ENCODE peak calls at places on chromosomes 11 and 22, in seven cellular contexts. Y is GM10248, M is fibroblast of the aortic adventitia, F is nephron progenitor cell, L is prostate gland, D is brain microvascular endothelial cell, W is cardiac muscle cell. N is an unnamed sample.

GRCh38 chr11:898540-899190 is 11.9 kb downstream of the CHID1 start:
- DNase-seq in L (no peak), M (peak), F (peak), Y (no peak), D (no peak), W (peak), N (no peak)

GRCh38 chr22:39215070-39215396 is 29.7 kb downstream of the PDGFB start:
- DNase-seq in D (no peak), Y (no peak), L (no peak), F (no peak), M (no peak), W (no peak), N (no peak)

GRCh38 chr11:111440416-111441205 is 61.5 kb upstream of the POU2AF1 start:
- DNase-seq in L (no peak), Y (no peak), D (no peak), F (no peak), W (no peak), M (no peak), N (no peak)

GRCh38 chr22:40477683-40478348 is 107.4 kb downstream of the SGSM3 start:
- DNase-seq in W (no peak), L (no peak), F (no peak), M (no peak), D (no peak), Y (no peak), N (no peak)

GRCh38 chr22:42156121-42156520 is 25.5 kb upstream of the CYP2D6 start:
- DNase-seq in W (no peak), F (no peak), Y (no peak), M (no peak), D (no peak), L (no peak), N (no peak)

GRCh38 chr11:104435498-104435897 is 271.6 kb upstream of the PDGFD start:
- DNase-seq in W (no peak), Y (no peak), M (no peak), F (no peak), D (no peak), L (no peak), N (no peak)

GRCh38 chr11:65448418-65449196 is 26.0 kb downstream of the NEAT1 start:
- DNase-seq in L (no peak), W (peak), M (no peak), Y (no peak), F (no peak), D (peak), N (peak)

GRCh38 chr11:83124631-83125424 is 32.1 kb upstream of the PCF11 start:
- DNase-seq in M (no peak), D (no peak), L (no peak), F (no peak), Y (no peak), W (no peak), N (no peak)

GRCh38 chr11:122253541-122254317 is 137.7 kb upstream of the BLID start:
- DNase-seq in Y (no peak), W (peak), M (peak), D (no peak), L (no peak), F (no peak), N (peak)

GRCh38 chr11:12818333-12819015 is 144.3 kb downstream of the TEAD1 start:
- DNase-seq in W (peak), D (no peak), L (no peak), M (peak), F (no peak), Y (no peak), N (no peak)

GRCh38 chr11:116072776-116073175 is 568.6 kb upstream of the CADM1 start:
- DNase-seq in W (no peak), L (no peak), F (peak), D (no peak), M (no peak), Y (peak), N (peak)

GRCh38 chr11:15059132-15059531 is 14.3 kb upstream of the CALCB start:
- DNase-seq in W (no peak), F (no peak), M (no peak), L (no peak), D (no peak), Y (no peak), N (no peak)

GRCh38 chr11:60870733-60871377 is 3.5 kb downstream of the ZP1 start:
- DNase-seq in L (no peak), M (no peak), F (no peak), Y (no peak), D (no peak), W (no peak), N (no peak)

GRCh38 chr11:27716850-27717249 is 16.6 kb upstream of the BDNF start:
- DNase-seq in F (no peak), D (no peak), W (peak), M (peak), L (no peak), Y (no peak), N (no peak)

GRCh38 chr11:8826145-8826786 is 84.7 kb upstream of the AKIP1 start:
- DNase-seq in M (peak), W (peak), F (peak), D (peak), L (no peak), Y (no peak), N (peak)

GRCh38 chr22:49646876-49647275 is 180.8 kb downstream of the BRD1 start:
- DNase-seq in L (no peak), F (no peak), D (no peak), W (no peak), M (no peak), Y (no peak), N (no peak)

GRCh38 chr22:31738566-31738965 is 11.4 kb downstream of the PRR14L start:
- DNase-seq in F (no peak), L (no peak), W (peak), D (no peak), M (peak), Y (no peak), N (no peak)

GRCh38 chr11:95547186-95547585 is 242.4 kb downstream of the FAM76B start:
- DNase-seq in W (no peak), L (no peak), D (no peak), M (no peak), F (no peak), Y (no peak), N (no peak)

GRCh38 chr22:50086526-50086925 is 1.3 kb upstream of the MLC1 start:
- DNase-seq in W (peak), Y (no peak), D (peak), M (peak), L (no peak), F (no peak), N (no peak)

GRCh38 chr11:113176561-113176960 is 137.8 kb upstream of the TTC12 start:
- DNase-seq in F (no peak), M (peak), W (peak), D (no peak), L (no peak), Y (no peak), N (no peak)

GRCh38 chr11:3126207-3126865 is 38.8 kb downstream of the OSBPL5 start:
- DNase-seq in F (peak), W (no peak), L (peak), D (no peak), Y (no peak), M (no peak), N (no peak)

GRCh38 chr11:125063429-125064043 is 431 bp downstream of the SLC37A2 start:
- DNase-seq in W (no peak), Y (peak), F (peak), L (no peak), M (no peak), D (no peak), N (no peak)

GRCh38 chr11:44998051-44998450 is 47.4 kb upstream of the TP53I11 start:
- DNase-seq in W (no peak), D (no peak), Y (no peak), M (no peak), L (no peak), F (no peak), N (no peak)

GRCh38 chr11:27720277-27720830 is 20.1 kb upstream of the BDNF start:
- DNase-seq in Y (peak), W (peak), F (peak), M (peak), D (peak), L (no peak), N (peak)

GRCh38 chr11:116793476-116794096 is 1.9 kb upstream of the APOA5 start:
- DNase-seq in L (no peak), D (no peak), W (peak), F (no peak), M (no peak), Y (no peak), N (no peak)

GRCh38 chr11:17828311-17828751 is 93.8 kb downstream of the KCNC1 start:
- DNase-seq in W (peak), Y (no peak), L (no peak), M (peak), D (no peak), F (no peak), N (peak)

GRCh38 chr22:36160499-36160942 is at the start of gene APOL3:
- DNase-seq in F (no peak), W (peak), Y (peak), M (peak), L (peak), D (peak), N (no peak)

GRCh38 chr11:7251836-7252682 is at the start of gene SYT9:
- DNase-seq in M (peak), F (peak), W (peak), D (peak), L (peak), Y (peak), N (peak)

GRCh38 chr11:44977493-44977984 is 26.9 kb upstream of the TP53I11 start:
- DNase-seq in L (peak), F (no peak), D (no peak), M (no peak), W (peak), Y (no peak), N (no peak)

GRCh38 chr11:131370901-131371790 is 731 bp downstream of the NTM start:
- DNase-seq in L (no peak), M (no peak), W (no peak), F (no peak), D (no peak), Y (no peak), N (no peak)

GRCh38 chr11:12189543-12190235 is 79.3 kb downstream of the MICAL2 start:
- DNase-seq in Y (no peak), W (no peak), F (no peak), D (no peak), M (no peak), L (peak), N (no peak)

GRCh38 chr11:126992065-126992803 is 8.3 kb downstream of the KIRREL3 start:
- DNase-seq in W (peak), D (peak), L (no peak), Y (no peak), F (no peak), M (peak), N (no peak)

GRCh38 chr11:126991596-126991995 is 9.0 kb downstream of the KIRREL3 start:
- DNase-seq in M (peak), D (no peak), Y (no peak), L (no peak), F (no peak), W (peak), N (no peak)

GRCh38 chr11:126990716-126991480 is 9.7 kb downstream of the KIRREL3 start:
- DNase-seq in F (no peak), M (peak), Y (no peak), L (no peak), D (no peak), W (no peak), N (no peak)

GRCh38 chr11:126989942-126990715 is 10.4 kb downstream of the KIRREL3 start:
- DNase-seq in W (peak), Y (peak), F (peak), D (peak), L (peak), M (peak), N (peak)

GRCh38 chr11:126988655-126989054 is 11.9 kb downstream of the KIRREL3 start:
- DNase-seq in F (no peak), Y (no peak), W (no peak), L (no peak), D (no peak), M (no peak), N (no peak)
- TF ChIP-seq CTCF in F (no peak), Y (no peak), W (no peak), L (no peak), D (no peak), M (no peak), N (no peak)

GRCh38 chr11:64161037-64161436 is 4.9 kb downstream of the MACROD1 start:
- DNase-seq in L (no peak), Y (no peak), D (no peak), F (no peak), W (no peak), M (no peak), N (no peak)

GRCh38 chr11:64163951-64164350 is 2.0 kb downstream of the MACROD1 start:
- DNase-seq in L (no peak), F (no peak), M (no peak), D (no peak), Y (no peak), W (no peak), N (no peak)

GRCh38 chr11:64165842-64166635 is at the start of gene MACROD1:
- DNase-seq in Y (peak), D (peak), W (peak), M (peak), F (peak), L (peak), N (peak)

GRCh38 chr11:64164392-64165312 is 1.3 kb downstream of the MACROD1 start:
- DNase-seq in F (peak), Y (no peak), D (no peak), W (no peak), L (peak), M (no peak), N (no peak)

GRCh38 chr11:64165482-64165841 is 451 bp downstream of the MACROD1 start:
- DNase-seq in F (peak), D (no peak), Y (no peak), M (no peak), L (no peak), W (no peak), N (peak)
- TF ChIP-seq CTCF in F (no peak), D (no peak), Y (peak), M (no peak), L (no peak), W (no peak), N (peak)

DNA sequence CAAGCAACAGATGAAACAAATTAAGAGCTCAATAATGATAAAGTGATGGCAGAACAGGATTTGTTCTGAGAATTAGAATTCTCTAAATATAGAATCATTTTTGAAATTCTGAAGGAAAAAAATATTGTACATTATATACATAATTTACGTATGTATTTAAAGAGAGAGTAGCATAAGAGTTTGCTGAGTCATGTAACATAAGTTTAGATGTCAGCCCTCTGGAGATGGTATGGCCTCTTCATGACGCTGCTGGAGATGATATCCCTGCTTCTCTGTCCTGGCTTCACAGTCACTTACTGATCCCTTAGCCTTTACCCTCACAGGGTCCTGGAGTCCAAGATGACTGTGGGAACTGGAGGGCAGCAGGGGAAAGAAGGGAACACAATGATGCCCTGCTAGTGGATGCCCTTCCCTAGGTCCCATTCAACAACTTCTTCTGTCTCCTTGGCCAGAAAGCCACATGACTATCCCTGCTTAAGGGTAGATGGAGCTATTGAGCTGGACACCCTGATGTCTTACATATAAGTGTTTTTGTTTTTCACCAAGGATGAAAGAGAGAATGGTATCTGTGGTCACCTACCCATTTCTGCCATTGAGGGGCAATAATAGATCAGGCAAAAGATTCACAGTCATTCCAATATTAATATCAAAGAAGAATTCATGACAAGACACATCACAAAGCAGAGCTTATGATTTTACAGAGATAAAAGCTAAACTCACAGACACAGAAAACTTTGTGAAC is 753.1 kb downstream of the TBC1D22A start:
- DNase-seq in Y (no peak), F (no peak), W (no peak), D (no peak), M (no peak), L (no peak), N (no peak)
- TF ChIP-seq CTCF in Y (no peak), F (no peak), W (no peak), D (no peak), M (no peak), L (peak), N (no peak)

GRCh38 chr22:17486313-17486712 is 77.0 kb upstream of the SLC25A18 start:
- DNase-seq in W (no peak), D (no peak), M (no peak), Y (no peak), F (no peak), L (no peak), N (no peak)
- TF ChIP-seq CTCF in W (no peak), D (no peak), M (no peak), Y (no peak), F (no peak), L (no peak), N (no peak)

DNA sequence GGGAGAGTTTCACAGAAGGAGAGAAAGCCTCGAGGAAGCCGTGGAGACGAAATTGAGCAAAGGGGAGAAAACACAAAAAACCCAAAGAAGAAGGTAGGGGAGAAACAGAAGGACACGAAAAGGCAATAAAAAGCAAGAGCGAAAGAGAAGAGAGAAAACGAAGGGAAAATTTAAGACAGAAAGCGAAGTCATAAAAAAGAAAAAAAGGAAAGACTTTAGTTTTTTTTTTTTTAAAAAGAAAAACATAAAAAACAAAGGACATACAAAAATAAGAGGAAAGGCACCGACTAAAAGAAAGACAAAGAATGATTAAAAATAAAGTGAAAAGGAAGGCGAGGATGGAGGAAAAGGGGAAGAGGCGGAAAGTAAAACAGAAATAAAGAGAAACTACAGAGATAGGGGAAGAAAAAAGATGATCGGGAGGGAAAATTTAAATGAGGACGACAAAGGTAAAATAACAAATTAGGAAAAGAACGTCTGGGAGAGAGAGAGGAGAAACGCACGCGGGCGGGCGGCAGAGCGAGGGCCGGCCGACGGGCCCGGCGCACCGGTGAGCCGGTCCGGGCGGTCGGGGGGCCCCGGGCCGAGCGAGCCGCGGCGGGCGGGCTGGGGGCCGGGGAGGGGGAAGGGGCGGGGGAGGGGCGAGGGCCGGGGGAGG is 455 bp upstream of the TBX1 start:
- DNase-seq in D (no peak), Y (no peak), M (no peak), W (no peak), F (no peak), L (no peak), N (no peak)
- TF ChIP-seq CTCF in D (no peak), Y (no peak), M (no peak), W (no peak), F (no peak), L (no peak), N (no peak)

GRCh38 chr22:26766510-26767350 is 109.3 kb downstream of the MIAT start:
- DNase-seq in Y (no peak), L (no peak), D (no peak), M (no peak), W (no peak), F (no peak), N (no peak)
- TF ChIP-seq CTCF in Y (no peak), L (no peak), D (no peak), M (no peak), W (no peak), F (no peak), N (no peak)